ENCODE peak calls at places on chromosomes 11 and 22, in five cellular contexts. G, P, W, J and N are unnamed samples.
A peak's percentile ranks its signal among the peaks of the same experiment; 100 is the strongest.

GRCh38 chr11:1129143-1129665 is 28.5 kb upstream of the MUC5AC start:
- DNase-seq in J (peak; percentile 44), W (no peak), G (peak; percentile 8), P (no peak), N (no peak)

GRCh38 chr11:66328307-66329144 is 7.7 kb downstream of the RIN1 start:
- DNase-seq in J (peak; percentile 84), G (peak; percentile 85), W (peak; percentile 82), P (peak; percentile 54), N (peak; percentile 89)

GRCh38 chr11:2807276-2807681 is 78.3 kb downstream of the CDKN1C start:
- DNase-seq in W (peak; percentile 79), G (peak; percentile 9), P (no peak), J (peak; percentile 75), N (no peak)

GRCh38 chr22:20881869-20882815 is 23.3 kb downstream of the SNAP29 start:
- DNase-seq in P (no peak), W (no peak), G (no peak), J (no peak), N (no peak)

GRCh38 chr11:39367526-39367925 is 2091.9 kb downstream of the LRRC4C start:
- DNase-seq in J (no peak), G (no peak), P (no peak), W (no peak), N (no peak)

GRCh38 chr11:111730031-111730430 is 36.2 kb downstream of the PPP2R1B start:
- DNase-seq in W (no peak), G (no peak), J (no peak), P (no peak), N (no peak)

GRCh38 chr11:70467196-70468085 is 69.1 kb downstream of the CTTN start:
- DNase-seq in G (peak; percentile 82), J (no peak), P (peak; percentile 33), W (peak; percentile 58), N (peak; percentile 71)

GRCh38 chr11:78940500-78941225 is 366.0 kb upstream of the NARS2 start:
- DNase-seq in J (no peak), G (peak; percentile 55), P (no peak), W (no peak), N (no peak)

GRCh38 chr22:29762263-29762662 is 4.5 kb downstream of the ZMAT5 start:
- DNase-seq in P (peak; percentile 83), J (no peak), G (peak; percentile 48), W (no peak), N (no peak)

GRCh38 chr22:43232445-43232844 is 45.5 kb upstream of the TTLL12 start:
- DNase-seq in W (no peak), G (no peak), P (no peak), J (no peak), N (no peak)
- TF ChIP-seq CTCF in W (no peak), G (no peak), P (no peak), J (no peak), N (no peak)

DNA sequence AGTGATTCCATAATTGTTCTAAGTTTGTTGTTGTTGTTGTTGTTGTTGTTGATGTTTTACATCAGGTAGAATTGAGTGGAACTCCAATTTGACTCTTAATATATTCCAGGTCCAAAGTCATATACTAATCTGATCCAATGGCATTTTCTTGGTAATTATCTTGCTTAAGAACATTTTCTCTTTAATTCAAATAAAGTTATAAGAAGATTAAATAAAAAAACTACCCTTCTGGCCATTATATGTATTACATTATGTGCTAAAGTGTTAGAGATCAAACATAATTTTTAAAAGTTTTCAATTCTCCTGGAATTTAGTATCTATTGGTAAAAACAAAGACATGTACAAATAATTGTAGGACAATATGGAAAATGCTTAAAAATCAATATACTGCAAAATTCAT is 775.4 kb downstream of the LUZP2 start:
- DNase-seq in G (no peak), W (no peak), P (no peak), J (no peak), N (no peak)
- TF ChIP-seq CTCF in G (no peak), W (no peak), P (no peak), J (no peak), N (no peak)

DNA sequence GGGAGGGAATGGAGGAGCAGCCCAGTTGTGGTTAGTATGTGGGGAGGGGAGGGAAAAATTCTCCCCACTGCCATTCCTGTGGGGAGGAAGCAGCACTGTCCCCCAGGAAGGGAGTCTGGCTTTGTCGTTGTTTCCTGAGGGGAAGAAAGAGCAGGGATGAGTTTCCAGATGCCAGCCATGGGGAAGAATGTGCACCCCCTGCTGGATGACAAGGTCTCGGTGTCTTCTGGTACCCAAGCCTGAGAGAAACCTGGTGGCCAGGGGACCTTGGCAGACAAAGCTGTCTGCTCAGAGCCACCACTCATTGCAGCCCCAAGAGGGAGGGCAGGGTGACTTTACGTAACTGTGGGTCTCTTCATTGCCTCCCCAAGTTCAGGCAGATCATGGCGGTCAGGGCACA is 81.3 kb upstream of the CD82 start:
- DNase-seq in P (peak; percentile 8), G (peak; percentile 31), W (no peak), J (no peak), N (no peak)
- TF ChIP-seq CTCF in P (peak; percentile 47), G (no peak), W (no peak), J (no peak), N (no peak)

DNA sequence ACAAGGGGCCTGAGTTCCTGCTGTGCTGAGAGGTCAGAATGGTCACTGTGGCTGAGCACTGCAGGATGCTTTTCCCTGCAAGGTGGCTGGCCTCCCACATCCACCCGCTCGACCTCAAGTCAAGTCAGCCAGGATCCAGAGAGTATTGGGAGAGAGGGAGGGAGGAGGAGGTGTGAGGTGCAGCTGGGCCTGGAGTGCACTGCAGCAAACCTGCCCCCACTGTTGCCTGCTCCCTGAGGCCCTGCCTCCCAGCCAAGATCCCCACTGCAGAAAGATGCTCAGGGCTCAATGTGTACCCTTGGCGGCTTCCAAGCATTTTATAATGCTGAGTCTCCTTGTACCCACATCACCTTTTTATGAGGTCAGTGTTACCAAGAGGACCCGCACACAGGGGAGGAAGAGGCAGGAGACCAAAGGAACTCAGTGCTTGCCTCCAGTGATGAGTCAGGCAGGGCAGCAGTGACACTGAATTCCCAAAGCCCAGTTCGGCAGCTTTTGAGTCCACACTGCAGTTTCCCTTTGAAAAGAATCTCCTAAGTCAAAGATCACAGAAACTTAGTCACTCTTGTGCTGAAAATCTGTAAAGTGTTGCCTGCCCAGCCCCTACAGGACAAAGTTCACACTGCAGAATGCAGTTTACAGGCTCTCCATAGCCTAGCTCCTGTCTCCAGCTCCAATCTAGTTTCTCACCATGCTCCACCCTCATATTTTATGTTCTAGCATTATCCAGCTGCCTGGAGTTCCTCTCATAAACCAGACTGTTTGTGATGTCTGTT is 3.1 kb downstream of the ENDOD1 start:
- DNase-seq in W (peak; percentile 78), G (no peak), P (no peak), J (no peak), N (no peak)
- TF ChIP-seq CTCF in W (peak; percentile 81), G (no peak), P (peak; percentile 63), J (peak; percentile 31), N (no peak)

GRCh38 chr11:124465368-124465767 is 19.9 kb upstream of the OR8B8 start:
- DNase-seq in P (no peak), W (no peak), G (no peak), J (no peak), N (no peak)

GRCh38 chr11:124467376-124468061 is 22.0 kb upstream of the OR8B8 start:
- DNase-seq in W (no peak), J (no peak), G (no peak), P (no peak), N (no peak)

GRCh38 chr11:124460459-124460858 is 15.0 kb upstream of the OR8B8 start:
- DNase-seq in J (no peak), P (no peak), W (no peak), G (no peak), N (no peak)

DNA sequence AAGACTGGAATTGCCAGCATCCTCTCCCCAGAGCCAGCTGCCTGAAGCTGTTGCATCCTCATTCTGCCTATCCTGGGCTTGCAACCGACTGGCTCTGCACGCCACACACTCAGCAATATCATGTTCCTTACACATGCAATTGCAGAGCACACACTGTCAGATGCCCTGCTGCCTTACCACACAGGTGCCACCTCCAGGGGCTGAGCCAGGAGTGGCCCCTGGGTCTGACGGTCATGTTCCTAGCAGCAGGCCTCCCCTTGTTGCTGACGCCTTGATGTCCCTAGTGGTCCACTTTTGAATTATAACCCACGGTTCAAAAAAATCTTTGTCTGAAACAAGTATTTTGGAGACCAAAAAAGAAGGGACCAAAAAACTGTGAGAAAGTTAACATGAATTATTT is 18.5 kb upstream of the OR8B8 start:
- DNase-seq in G (no peak), P (no peak), J (no peak), W (no peak), N (no peak)
- TF ChIP-seq CTCF in G (no peak), P (peak; percentile 25), J (no peak), W (no peak), N (no peak)

GRCh38 chr11:101442171-101442570 is 141.6 kb downstream of the TRPC6 start:
- DNase-seq in G (no peak), P (no peak), W (no peak), J (no peak), N (no peak)

GRCh38 chr11:101441747-101442146 is 142.1 kb downstream of the TRPC6 start:
- DNase-seq in W (no peak), G (no peak), P (no peak), J (peak; percentile 82), N (no peak)

GRCh38 chr11:101438126-101438525 is 145.7 kb downstream of the TRPC6 start:
- DNase-seq in G (no peak), W (no peak), P (no peak), J (no peak), N (no peak)

GRCh38 chr11:101436511-101437142 is 147.2 kb downstream of the TRPC6 start:
- DNase-seq in W (peak; percentile 34), J (no peak), P (peak; percentile 46), G (peak; percentile 74), N (peak; percentile 25)

DNA sequence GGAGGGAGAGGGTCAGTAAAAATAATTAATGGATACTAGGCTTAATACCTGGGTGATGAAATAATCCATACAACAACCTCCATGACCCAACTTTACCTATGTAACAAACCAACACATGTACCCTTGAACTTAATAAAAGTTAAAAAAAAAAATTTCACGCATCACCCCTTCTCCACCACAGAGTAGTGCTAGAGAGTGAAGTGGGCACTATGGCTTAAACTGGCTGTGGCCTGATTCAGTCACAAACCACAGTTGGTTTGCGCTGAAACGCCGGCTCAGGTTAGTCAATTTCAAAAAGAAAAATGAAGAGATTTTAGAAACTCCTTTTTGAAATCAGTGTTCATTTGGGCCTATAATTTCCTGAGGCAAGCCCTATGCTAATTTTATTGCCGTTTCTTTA is 144.3 kb downstream of the TRPC6 start:
- DNase-seq in W (no peak), P (no peak), G (no peak), J (no peak), N (no peak)
- TF ChIP-seq CTCF in W (no peak), P (peak; percentile 42), G (no peak), J (no peak), N (no peak)

GRCh38 chr11:17063171-17064002 is 14.1 kb downstream of the RPS13 start:
- DNase-seq in J (no peak), W (peak; percentile 74), G (peak; percentile 88), P (peak; percentile 42), N (peak; percentile 63)
- TF ChIP-seq CTCF in J (peak; percentile 55), W (peak; percentile 77), G (peak; percentile 64), P (peak; percentile 90), N (peak; percentile 76)